ENCODE peak calls at places on chromosomes 4 and X, in five cellular contexts. H, G, F, Y and N are unnamed samples.
A peak's percentile ranks its signal among the peaks of the same experiment; 100 is the strongest.

GRCh38 chrX:133297284-133297683 is 79.1 kb upstream of the TFDP3 start:
- DNase-seq in H (no peak), G (no peak), F (peak; percentile 42), Y (no peak), N (no peak)

GRCh38 chr4:97104006-97104405 is 1039.3 kb downstream of the STPG2 start:
- DNase-seq in H (no peak), G (no peak), F (no peak), Y (no peak), N (no peak)

GRCh38 chr4:166229799-166230198 is 356.8 kb downstream of the TLL1 start:
- DNase-seq in H (no peak), G (no peak), F (no peak), Y (no peak), N (no peak)

GRCh38 chr4:19155568-19155967 is 1096.1 kb upstream of the SLIT2 start:
- DNase-seq in H (no peak), G (no peak), F (no peak), Y (no peak), N (no peak)

GRCh38 chrX:153634832-153635231 is 12.2 kb upstream of the DUSP9 start:
- DNase-seq in H (no peak), G (no peak), F (no peak), Y (peak; percentile 44), N (no peak)

GRCh38 chrX:136162827-136163427 is 15.6 kb downstream of the FHL1 start:
- DNase-seq in H (peak; percentile 71), G (no peak), F (peak; percentile 46), Y (no peak), N (no peak)

GRCh38 chrX:22603060-22603459 is 330.3 kb downstream of the CBLL2 start:
- DNase-seq in H (no peak), G (no peak), F (no peak), Y (no peak), N (no peak)

GRCh38 chrX:152819732-152820131 is 10.8 kb downstream of the CETN2 start:
- DNase-seq in H (no peak), G (no peak), F (peak; percentile 50), Y (no peak), N (no peak)

GRCh38 chr4:95839891-95840290 is at the start of gene PDHA2:
- DNase-seq in H (no peak), G (no peak), F (no peak), Y (no peak), N (no peak)

GRCh38 chr4:8171941-8172924 is 13.6 kb upstream of the ABLIM2 start:
- DNase-seq in H (peak; percentile 73), G (no peak), F (no peak), Y (no peak), N (no peak)

GRCh38 chr4:2141762-2142520 is 82.8 kb downstream of the NAT8L start:
- DNase-seq in H (peak; percentile 37), G (peak; percentile 27), F (no peak), Y (no peak), N (no peak)

GRCh38 chr4:120753854-120754253 is 168.7 kb downstream of the PRDM5 start:
- DNase-seq in H (no peak), G (no peak), F (no peak), Y (no peak), N (no peak)

GRCh38 chr4:153398713-153399112 is 54.2 kb downstream of the MND1 start:
- DNase-seq in H (no peak), G (no peak), F (no peak), Y (no peak), N (no peak)

GRCh38 chr4:63169836-63170235 is 1239.4 kb downstream of the TECRL start:
- DNase-seq in H (no peak), G (no peak), F (no peak), Y (no peak), N (no peak)

GRCh38 chr4:20249333-20249732 is 2.4 kb upstream of the SLIT2 start:
- DNase-seq in H (no peak), G (no peak), F (peak; percentile 65), Y (no peak), N (peak; percentile 10)

GRCh38 chrX:254630-255215 is 26.5 kb upstream of the PLCXD1 start:
- DNase-seq in H (no peak), G (no peak), F (no peak), Y (no peak), N (no peak)

GRCh38 chrX:44507292-44507691 is 35.4 kb downstream of the FUNDC1 start:
- DNase-seq in H (peak; percentile 17), G (no peak), F (no peak), Y (no peak), N (no peak)

GRCh38 chr4:152655272-152656129 is 24.3 kb downstream of the TMEM154 start:
- DNase-seq in H (no peak), G (no peak), F (no peak), Y (no peak), N (no peak)

GRCh38 chr4:120699354-120699753 is 223.2 kb downstream of the PRDM5 start:
- DNase-seq in H (no peak), G (no peak), F (no peak), Y (no peak), N (no peak)

GRCh38 chr4:14110407-14110806 is 482.9 kb upstream of the BOD1L1 start:
- DNase-seq in H (no peak), G (no peak), F (peak; percentile 59), Y (no peak), N (no peak)

GRCh38 chr4:83716874-83717273 is 181.0 kb downstream of the GPAT3 start:
- DNase-seq in H (no peak), G (no peak), F (peak; percentile 3), Y (no peak), N (no peak)

GRCh38 chrX:110418220-110418856 is 59.7 kb downstream of the RTL9 start:
- DNase-seq in H (no peak), G (no peak), F (peak; percentile 72), Y (no peak), N (no peak)

GRCh38 chr4:76108467-76109181 is 34.1 kb downstream of the ART3 start:
- DNase-seq in H (no peak), G (no peak), F (no peak), Y (no peak), N (no peak)

GRCh38 chrX:22300130-22300529 is 27.4 kb downstream of the CBLL2 start:
- DNase-seq in H (no peak), G (no peak), F (peak; percentile 74), Y (no peak), N (peak; percentile 31)

GRCh38 chr4:58303456-58303855 is 1193.3 kb upstream of the IGFBP7 start:
- DNase-seq in H (no peak), G (no peak), F (no peak), Y (no peak), N (no peak)

GRCh38 chr4:78862314-78862737 is 76.9 kb downstream of the PAQR3 start:
- DNase-seq in H (no peak), G (no peak), F (no peak), Y (no peak), N (no peak)

GRCh38 chrX:133183806-133184205 is 34.3 kb downstream of the TFDP3 start:
- DNase-seq in H (no peak), G (no peak), F (no peak), Y (no peak), N (no peak)

GRCh38 chrX:153922932-153923857 is 2.9 kb downstream of the ARHGAP4 start:
- DNase-seq in H (no peak), G (no peak), F (peak; percentile 46), Y (peak; percentile 83), N (no peak)

GRCh38 chr4:120718979-120719566 is 203.5 kb downstream of the PRDM5 start:
- DNase-seq in H (peak; percentile 41), G (no peak), F (peak; percentile 67), Y (no peak), N (no peak)

GRCh38 chr4:150069361-150069760 is 8.9 kb upstream of the DCLK2 start:
- DNase-seq in H (no peak), G (no peak), F (no peak), Y (no peak), N (no peak)

GRCh38 chr4:53640576-53641459 is 49.5 kb upstream of the LNX1 start:
- DNase-seq in H (no peak), G (no peak), F (no peak), Y (no peak), N (peak; percentile 54)

GRCh38 chr4:145525291-145525740 is 43.7 kb downstream of the SMAD1 start:
- DNase-seq in H (no peak), G (no peak), F (no peak), Y (no peak), N (no peak)

GRCh38 chr4:151887151-151887815 is 126.5 kb upstream of the GATB start:
- DNase-seq in H (no peak), G (no peak), F (peak; percentile 31), Y (no peak), N (no peak)

GRCh38 chr4:13173974-13174373 is 310.2 kb downstream of the RAB28 start:
- DNase-seq in H (no peak), G (no peak), F (peak; percentile 54), Y (no peak), N (no peak)

GRCh38 chr4:169120624-169121023 is 110.6 kb upstream of the CBR4 start:
- DNase-seq in H (no peak), G (no peak), F (no peak), Y (no peak), N (no peak)

GRCh38 chr4:27117453-27117852 is 256.8 kb downstream of the STIM2 start:
- DNase-seq in H (no peak), G (no peak), F (no peak), Y (no peak), N (no peak)

GRCh38 chr4:119209077-119209476 is 3.4 kb upstream of the USP53 start:
- DNase-seq in H (peak; percentile 72), G (no peak), F (peak; percentile 91), Y (no peak), N (no peak)

GRCh38 chr4:111986125-111986524 is 159.1 kb upstream of the FAM241A start:
- DNase-seq in H (no peak), G (no peak), F (no peak), Y (no peak), N (no peak)

GRCh38 chrX:107738768-107739167 is 36.8 kb downstream of the TSC22D3 start:
- DNase-seq in H (no peak), G (peak; percentile 32), F (no peak), Y (peak; percentile 71), N (no peak)